ENCODE peak calls at places on chromosomes 13 and 19, in eight cellular contexts. K is iris pigment epithelial cell; L is activated naive CD8-positive, alpha-beta T cell treated with anti-CD3 and anti-CD28 coated beads, Interleukin-2, amount 50 U/mL, for 24 hours; D is GDM1; Q is adrenal gland; M is EH; Y is NCI-H345; T is foreskin melanocyte. O is an unnamed sample.
A peak's percentile ranks its signal among the peaks of the same experiment; 100 is the strongest.

GRCh38 chr19:14519860-14520407 is 1.7 kb upstream of the DNAJB1 start:
- DNase-seq in K (peak; percentile 49), T (peak; percentile 99), Q (no peak), D (no peak), Y (no peak), L (no peak), M (peak; percentile 68), O (peak; percentile 87)

GRCh38 chr13:43271152-43271551 is 247.8 kb downstream of the DNAJC15 start:
- DNase-seq in L (no peak), D (no peak), T (no peak), K (no peak), Q (no peak), Y (no peak), M (no peak), O (no peak)

GRCh38 chr19:41297628-41298326 is 12.2 kb upstream of the CCDC97 start:
- DNase-seq in T (no peak), L (no peak), M (peak; percentile 11), K (no peak), D (no peak), Q (no peak), Y (no peak), O (peak; percentile 23)

GRCh38 chr13:79491715-79492114 is 10.8 kb downstream of the NDFIP2 start:
- DNase-seq in L (no peak), D (no peak), K (peak; percentile 90), Q (no peak), Y (no peak), M (peak; percentile 89), T (no peak), O (peak; percentile 80)

GRCh38 chr13:45500492-45501174 is 35.9 kb downstream of the COG3 start:
- DNase-seq in D (no peak), T (peak; percentile 98), K (peak; percentile 92), L (no peak), Y (no peak), Q (no peak), M (peak; percentile 91), O (peak; percentile 82)

GRCh38 chr13:100545684-100546061 is 42.9 kb downstream of the GGACT start:
- DNase-seq in M (no peak), K (no peak), L (no peak), D (no peak), Q (no peak), Y (no peak), T (no peak), O (no peak)

GRCh38 chr19:55113570-55114039 is 3.8 kb downstream of the PPP1R12C start:
- DNase-seq in M (peak; percentile 95), Q (peak; percentile 66), L (no peak), K (peak; percentile 96), T (peak; percentile 57), D (no peak), Y (no peak), O (peak; percentile 96)

GRCh38 chr13:44365008-44365407 is 8.6 kb upstream of the SERP2 start:
- DNase-seq in T (no peak), K (peak; percentile 29), L (no peak), D (no peak), M (peak; percentile 51), Q (no peak), Y (no peak), O (peak; percentile 65)

GRCh38 chr19:46303702-46304397 is 7.0 kb downstream of the HIF3A start:
- DNase-seq in Q (peak; percentile 51), L (peak; percentile 4), T (no peak), D (no peak), K (peak; percentile 72), M (no peak), Y (no peak), O (peak; percentile 47)

GRCh38 chr13:26964278-26965057 is 203.9 kb upstream of the GPR12 start:
- DNase-seq in Q (no peak), T (no peak), M (peak; percentile 19), K (peak; percentile 23), Y (peak; percentile 60), D (no peak), L (no peak), O (peak; percentile 14)